ENCODE peak calls at places on chromosomes 3 and 15, in five cellular contexts. C is upper lobe of left lung, O is vagina, L is lower leg skin, M is spleen. S is an unnamed sample.

GRCh38 chr15:41633609-41634008 is 26.6 kb upstream of the MGA start:
- DNase-seq in O (no peak), L (no peak), C (no peak), M (no peak), S (no peak)

GRCh38 chr3:120450261-120450913 is 405 bp downstream of the FSTL1 start:
- DNase-seq in O (peak; percentile 87), C (no peak), M (peak; percentile 81), L (peak; percentile 88), S (peak; percentile 32)

GRCh38 chr3:54951405-54951804 is 23.5 kb upstream of the LRTM1 start:
- DNase-seq in C (peak; percentile 36), L (peak; percentile 92), O (no peak), M (no peak), S (no peak)

GRCh38 chr15:74269362-74270035 is 33.4 kb downstream of the CCDC33 start:
- DNase-seq in M (no peak), O (no peak), L (no peak), C (no peak), S (no peak)

GRCh38 chr3:40452057-40452456 is 5.1 kb upstream of the RPL14 start:
- DNase-seq in O (no peak), L (no peak), M (no peak), C (no peak), S (no peak)

GRCh38 chr15:28942046-28942445 is 56.3 kb downstream of the APBA2 start:
- DNase-seq in L (peak; percentile 68), M (peak; percentile 87), O (no peak), C (peak; percentile 26), S (no peak)

GRCh38 chr3:115937054-115937453 is 313.7 kb downstream of the GAP43 start:
- DNase-seq in O (no peak), C (no peak), M (no peak), L (no peak), S (no peak)

GRCh38 chr3:102053375-102053989 is 204.2 kb downstream of the NFKBIZ start:
- DNase-seq in M (no peak), C (no peak), L (no peak), O (no peak), S (no peak)

GRCh38 chr3:167733961-167734497 is 663 bp downstream of the PDCD10 start:
- DNase-seq in C (no peak), L (no peak), O (no peak), M (no peak), S (no peak)

GRCh38 chr3:186583820-186584219 is 13.3 kb downstream of the DNAJB11 start:
- DNase-seq in C (no peak), O (no peak), M (no peak), L (no peak), S (no peak)

GRCh38 chr3:37271636-37272035 is 97.3 kb upstream of the LRRFIP2 start:
- DNase-seq in C (no peak), L (no peak), M (no peak), O (no peak), S (no peak)

GRCh38 chr15:83928878-83929418 is 275.0 kb downstream of the ADAMTSL3 start:
- DNase-seq in O (no peak), L (no peak), C (no peak), M (no peak), S (no peak)

GRCh38 chr15:89971592-89971997 is 29.5 kb upstream of the ZNF710 start:
- DNase-seq in O (no peak), L (no peak), M (no peak), C (peak; percentile 41), S (peak; percentile 37)

GRCh38 chr3:33067484-33067883 is 29.5 kb downstream of the GLB1 start:
- DNase-seq in M (no peak), C (no peak), L (no peak), O (no peak), S (no peak)

GRCh38 chr15:75693501-75694240 is 19.0 kb downstream of the CSPG4 start:
- DNase-seq in C (no peak), O (no peak), M (peak; percentile 74), L (no peak), S (no peak)

GRCh38 chr3:171328419-171329082 is 131.7 kb downstream of the TNIK start:
- DNase-seq in C (peak; percentile 73), L (no peak), M (peak; percentile 75), O (no peak), S (no peak)

DNA sequence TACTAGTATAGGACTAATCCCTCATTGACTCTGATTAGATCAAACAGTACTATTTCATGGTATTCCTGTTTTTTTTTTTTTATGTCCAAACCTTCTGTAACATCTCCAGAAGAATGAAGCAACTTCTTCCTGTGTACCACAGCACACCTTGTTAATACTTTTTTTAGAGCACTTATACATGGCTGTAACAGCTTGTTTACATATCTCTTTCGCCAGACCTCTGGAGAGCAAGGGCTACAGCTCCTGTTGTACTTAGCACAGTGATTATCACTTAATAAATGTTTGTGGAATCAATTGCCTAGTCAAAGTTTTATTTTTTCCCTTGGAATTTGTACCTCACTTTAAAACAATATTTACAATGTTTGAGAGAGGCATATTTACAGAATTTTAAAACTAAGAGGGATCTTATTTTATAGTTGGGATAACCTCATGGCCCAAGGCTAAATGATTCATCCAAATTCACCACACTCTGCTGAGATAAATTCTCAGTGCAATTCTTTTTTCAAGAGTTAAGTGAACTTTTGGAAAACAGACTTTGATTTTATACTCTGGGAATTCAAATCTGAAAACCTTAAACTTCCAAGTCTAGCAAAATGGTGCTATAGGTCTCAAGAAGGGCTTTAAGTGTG is 9.1 kb upstream of the GATM start:
- DNase-seq in C (no peak), M (no peak), L (no peak), O (no peak), S (no peak)
- TF ChIP-seq POLR2A in C (no peak), M (no peak), L (no peak), O (no peak), S (no peak)

GRCh38 chr15:65082303-65082958 is 5.9 kb downstream of the KBTBD13 start:
- DNase-seq in L (no peak), O (no peak), C (peak; percentile 58), M (no peak), S (no peak)
- TF ChIP-seq POLR2A in L (no peak), O (no peak), C (no peak), M (no peak), S (no peak)

DNA sequence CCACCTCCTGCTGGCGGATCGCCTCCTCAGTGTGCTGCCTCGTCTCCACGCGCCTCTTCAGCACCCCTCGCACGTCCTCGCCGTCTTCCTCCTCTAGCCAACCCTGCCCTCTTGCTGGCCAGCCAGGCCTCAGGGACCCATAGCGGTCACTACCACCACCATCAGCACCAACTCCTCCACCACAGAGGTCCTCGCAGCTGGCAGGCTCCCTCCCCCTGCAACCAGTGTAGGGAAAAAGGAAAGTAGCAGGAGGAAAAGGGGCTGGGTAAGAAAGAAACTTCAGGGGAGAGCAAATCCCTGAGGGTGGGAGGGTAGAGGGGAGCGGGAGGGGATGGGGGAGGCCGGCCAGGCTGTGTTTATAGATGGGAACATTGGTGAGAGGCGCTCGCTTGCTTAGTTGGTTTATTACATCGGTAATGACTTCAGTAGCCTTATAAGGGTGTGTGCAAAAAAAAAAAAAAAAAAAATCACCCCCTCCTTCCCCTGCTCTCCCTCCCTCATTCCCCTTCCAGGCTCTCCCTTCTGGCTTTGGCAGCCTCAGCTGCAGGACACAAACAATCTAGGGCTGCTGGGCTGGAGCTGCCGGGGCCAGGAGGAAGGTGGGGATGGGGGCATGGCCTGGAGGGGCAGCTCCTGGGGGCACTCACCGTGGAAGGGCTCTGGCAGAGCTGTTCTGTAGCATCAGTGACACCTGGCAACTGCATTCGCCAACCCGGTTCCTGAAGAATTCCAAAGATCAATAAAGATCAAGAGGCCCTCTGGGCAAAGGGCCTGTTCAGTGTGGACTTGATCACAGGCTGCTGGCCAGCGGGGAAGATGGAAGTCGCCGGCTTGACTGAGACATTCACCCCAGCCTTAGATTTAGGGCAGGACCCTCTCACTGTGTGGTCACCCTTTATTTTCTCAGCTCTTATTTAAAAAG is 116.2 kb upstream of the HACD2 start:
- DNase-seq in C (peak; percentile 60), M (no peak), L (no peak), O (no peak), S (no peak)
- TF ChIP-seq POLR2A in C (no peak), M (no peak), L (no peak), O (no peak), S (no peak)

DNA sequence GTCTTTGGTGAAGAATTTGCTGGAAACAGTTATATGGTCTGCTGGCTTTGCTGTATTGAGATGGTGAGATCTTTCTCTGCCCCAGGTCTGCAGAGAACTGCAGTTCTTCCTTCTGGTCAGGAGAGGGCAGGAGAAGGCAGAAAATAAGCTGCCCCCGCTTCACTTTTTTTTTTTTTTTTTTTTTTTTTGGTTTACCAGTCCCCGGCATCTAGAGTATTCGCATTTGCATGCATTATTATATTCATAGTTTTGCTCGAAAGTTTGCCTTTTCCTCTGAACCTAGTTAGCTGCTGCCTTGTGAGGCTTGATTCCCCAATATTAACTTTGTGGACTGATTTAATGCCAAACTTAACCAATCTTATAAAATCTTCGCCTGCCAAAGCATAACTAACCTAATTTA is 10.6 kb upstream of the PARL start:
- DNase-seq in M (no peak), L (no peak), O (no peak), C (no peak), S (peak; percentile 64)
- TF ChIP-seq POLR2A in M (no peak), L (no peak), O (no peak), C (no peak), S (no peak)

GRCh38 chr3:197750396-197750831 is 731 bp downstream of the FYTTD1 start:
- DNase-seq in M (peak; percentile 94), L (peak; percentile 91), C (peak; percentile 82), O (no peak), S (peak; percentile 52)

GRCh38 chr3:197748597-197749314 is 927 bp upstream of the FYTTD1 start:
- DNase-seq in L (no peak), C (no peak), M (no peak), O (no peak), S (no peak)

GRCh38 chr3:197749315-197749600 is 425 bp upstream of the FYTTD1 start:
- DNase-seq in C (peak; percentile 43), M (no peak), L (no peak), O (no peak), S (no peak)

GRCh38 chr3:197750863-197751737 is 1.4 kb downstream of the FYTTD1 start:
- DNase-seq in L (peak; percentile 95), M (peak; percentile 83), C (peak; percentile 67), O (no peak), S (no peak)

GRCh38 chr3:197749601-197750395 is at the start of gene FYTTD1:
- DNase-seq in O (peak; percentile 92), C (peak; percentile 93), L (peak; percentile 98), M (peak; percentile 99), S (peak; percentile 76)
- TF ChIP-seq POLR2A in O (no peak), C (peak; percentile 77), L (no peak), M (peak; percentile 58), S (peak; percentile 78)

GRCh38 chr3:157145566-157145965 is 14.4 kb downstream of the CCNL1 start:
- DNase-seq in C (no peak), M (no peak), O (no peak), L (no peak), S (no peak)

GRCh38 chr3:157146664-157147082 is 13.3 kb downstream of the CCNL1 start:
- DNase-seq in M (no peak), L (no peak), C (no peak), O (no peak), S (no peak)

GRCh38 chr3:157148123-157148889 is 11.6 kb downstream of the CCNL1 start:
- DNase-seq in C (no peak), M (no peak), O (no peak), L (no peak), S (no peak)

GRCh38 chr3:157149136-157149696 is 10.7 kb downstream of the CCNL1 start:
- DNase-seq in O (no peak), M (no peak), L (no peak), C (no peak), S (no peak)

GRCh38 chr3:157147099-157147803 is 12.7 kb downstream of the CCNL1 start:
- DNase-seq in L (no peak), O (no peak), M (no peak), C (no peak), S (no peak)
- TF ChIP-seq POLR2A in L (no peak), O (no peak), M (no peak), C (no peak), S (no peak)